ENCODE peak calls at places on chromosomes 13 and 19, in nine cellular contexts. N is NCI-H1417; R is stimulated activated CD4-positive, alpha-beta T cell treated with anti-CD3 and anti-CD28 coated beads, Interleukin-4, amount 100 ng/mL, for 1 hour; P is NCI-H2081; M is RWPE1; Q is GM04503; W is gastrocnemius medialis; X is anterior cingulate cortex; E is amniotic stem cell. K is an unnamed sample.

GRCh38 chr13:112443191-112444000 is 67.2 kb downstream of the SPACA7 start:
- DNase-seq in N (no peak), R (no peak), P (no peak), M (no peak), Q (no peak), W (no peak), X (no peak), E (no peak), K (no peak)

GRCh38 chr13:23007430-23007829 is 173.3 kb upstream of the SGCG start:
- DNase-seq in N (no peak), R (no peak), P (no peak), M (no peak), Q (no peak), W (no peak), X (no peak), E (no peak), K (no peak)

GRCh38 chr19:51480590-51480989 is 2.3 kb downstream of the CEACAM18 start:
- DNase-seq in N (no peak), R (peak; percentile 21), P (no peak), M (peak; percentile 22), Q (no peak), W (no peak), X (no peak), E (no peak), K (no peak)

GRCh38 chr19:38004505-38005223 is 97.7 kb downstream of the SIPA1L3 start:
- DNase-seq in N (peak; percentile 9), R (no peak), P (peak; percentile 75), M (peak; percentile 97), Q (peak; percentile 95), W (peak; percentile 79), X (peak; percentile 94), E (peak; percentile 72), K (peak; percentile 95)

GRCh38 chr13:67225252-67226159 is 4.6 kb downstream of the PCDH9 start:
- DNase-seq in N (no peak), R (no peak), P (no peak), M (no peak), Q (no peak), W (no peak), X (no peak), E (no peak), K (no peak)

GRCh38 chr13:42466123-42466522 is 107.8 kb upstream of the TNFSF11 start:
- DNase-seq in N (no peak), R (no peak), P (no peak), M (no peak), Q (no peak), W (no peak), X (no peak), E (no peak), K (no peak)

GRCh38 chr19:4559569-4559968 is at the start of gene SEMA6B:
- DNase-seq in N (no peak), R (no peak), P (no peak), M (no peak), Q (no peak), W (peak; percentile 21), X (no peak), E (no peak), K (no peak)

GRCh38 chr19:45505151-45505995 is 1.9 kb upstream of the VASP start:
- DNase-seq in N (no peak), R (no peak), P (no peak), M (no peak), Q (no peak), W (no peak), X (no peak), E (peak; percentile 23), K (no peak)

GRCh38 chr13:82739881-82740280 is 1142.4 kb downstream of the SLITRK1 start:
- DNase-seq in N (no peak), R (no peak), P (no peak), M (no peak), Q (no peak), W (no peak), X (no peak), E (no peak), K (no peak)

GRCh38 chr19:13055213-13056051 is 47.2 kb downstream of the LYL1 start:
- DNase-seq in N (no peak), R (no peak), P (no peak), M (peak; percentile 69), Q (peak; percentile 81), W (peak; percentile 54), X (no peak), E (peak; percentile 30), K (no peak)

GRCh38 chr13:79825959-79826358 is 345.0 kb downstream of the NDFIP2 start:
- DNase-seq in N (no peak), R (no peak), P (no peak), M (no peak), Q (no peak), W (no peak), X (no peak), E (no peak), K (no peak)

GRCh38 chr19:40410030-40410389 is 3.2 kb downstream of the PRX start:
- DNase-seq in N (no peak), R (no peak), P (no peak), M (no peak), Q (no peak), W (no peak), X (no peak), E (no peak), K (no peak)

GRCh38 chr13:35309711-35310110 is 166.8 kb downstream of the MAB21L1 start:
- DNase-seq in N (no peak), R (no peak), P (no peak), M (no peak), Q (no peak), W (no peak), X (peak; percentile 23), E (no peak), K (no peak)

GRCh38 chr19:36093687-36094086 is 17.3 kb upstream of the OVOL3 start:
- DNase-seq in N (no peak), R (no peak), P (no peak), M (no peak), Q (no peak), W (no peak), X (peak; percentile 19), E (no peak), K (no peak)

GRCh38 chr19:13610042-13610691 is 103.9 kb upstream of the CACNA1A start:
- DNase-seq in N (peak; percentile 63), R (no peak), P (peak; percentile 99), M (no peak), Q (no peak), W (no peak), X (no peak), E (no peak), K (no peak)

GRCh38 chr13:33483471-33483870 is 197.9 kb upstream of the STARD13 start:
- DNase-seq in N (no peak), R (no peak), P (no peak), M (peak; percentile 52), Q (no peak), W (no peak), X (no peak), E (no peak), K (peak; percentile 80)

GRCh38 chr13:23799945-23800344 is 89.3 kb downstream of the MIPEP start:
- DNase-seq in N (no peak), R (no peak), P (no peak), M (no peak), Q (no peak), W (no peak), X (no peak), E (no peak), K (no peak)

GRCh38 chr13:113084943-113085540 is 20.5 kb upstream of the F7 start:
- DNase-seq in N (no peak), R (no peak), P (no peak), M (no peak), Q (no peak), W (no peak), X (no peak), E (no peak), K (no peak)

GRCh38 chr19:45071969-45072790 is 4.1 kb downstream of the ZNF296 start:
- DNase-seq in N (no peak), R (no peak), P (no peak), M (no peak), Q (no peak), W (no peak), X (no peak), E (no peak), K (no peak)

GRCh38 chr19:42132851-42133528 is 744 bp upstream of the POU2F2 start:
- DNase-seq in N (peak; percentile 91), R (peak; percentile 87), P (peak; percentile 83), M (peak; percentile 72), Q (no peak), W (no peak), X (peak; percentile 47), E (no peak), K (peak; percentile 33)

GRCh38 chr13:46747031-46747820 is 49.7 kb downstream of the ESD start:
- DNase-seq in N (no peak), R (no peak), P (no peak), M (no peak), Q (no peak), W (no peak), X (no peak), E (no peak), K (no peak)

GRCh38 chr13:70310720-70311119 is 202.5 kb upstream of the KLHL1 start:
- DNase-seq in N (peak; percentile 72), R (no peak), P (peak; percentile 58), M (peak; percentile 5), Q (no peak), W (no peak), X (no peak), E (no peak), K (peak; percentile 67)

GRCh38 chr19:13149628-13150186 is 468 bp downstream of the STX10 start:
- DNase-seq in N (peak; percentile 15), R (no peak), P (peak; percentile 32), M (no peak), Q (no peak), W (no peak), X (peak; percentile 62), E (no peak), K (no peak)

K was measured in bronchial epithelial cell.